ENCODE peak calls at places on chromosome 14, in six cellular contexts. B is CD8-positive, alpha-beta memory T cell; L is stomach; K is PC-9; T is right atrium auricular region; S is tibial nerve. Y is an unnamed sample.
A peak's percentile ranks its signal among the peaks of the same experiment; 100 is the strongest.

GRCh38 chr14:59870277-59871165 is at the start of gene RTN1:
- DNase-seq in B (no peak), L (peak; percentile 43), K (no peak), T (no peak), S (peak; percentile 35), Y (peak; percentile 73)

GRCh38 chr14:23351681-23352505 is 794 bp downstream of the SLC22A17 start:
- DNase-seq in B (no peak), L (no peak), K (no peak), T (no peak), S (no peak), Y (no peak)

GRCh38 chr14:88895116-88895515 is 70.7 kb downstream of the TTC8 start:
- DNase-seq in B (no peak), L (no peak), K (no peak), T (no peak), S (no peak), Y (no peak)

GRCh38 chr14:60691383-60692113 is 32.6 kb downstream of the SIX4 start:
- DNase-seq in B (no peak), L (no peak), K (no peak), T (no peak), S (no peak), Y (no peak)

GRCh38 chr14:24219521-24219920 is 3.7 kb upstream of the MDP1 start:
- DNase-seq in B (no peak), L (no peak), K (no peak), T (no peak), S (no peak), Y (no peak)

GRCh38 chr14:91387996-91388395 is 29.6 kb downstream of the CCDC88C start:
- DNase-seq in B (no peak), L (no peak), K (no peak), T (no peak), S (no peak), Y (no peak)

GRCh38 chr14:104800600-104801283 is at the start of gene ZBTB42:
- DNase-seq in B (peak; percentile 73), L (peak; percentile 95), K (peak; percentile 79), T (no peak), S (no peak), Y (no peak)

GRCh38 chr14:28161040-28161439 is 605.5 kb upstream of the FOXG1 start:
- DNase-seq in B (no peak), L (no peak), K (no peak), T (no peak), S (no peak), Y (no peak)

GRCh38 chr14:59275668-59276067 is 87.2 kb downstream of the DAAM1 start:
- DNase-seq in B (no peak), L (no peak), K (no peak), T (no peak), S (no peak), Y (no peak)

GRCh38 chr14:51305761-51306160 is 65.7 kb downstream of the TMX1 start:
- DNase-seq in B (no peak), L (no peak), K (no peak), T (no peak), S (no peak), Y (no peak)

GRCh38 chr14:46136456-46136855 is 515.1 kb downstream of the RPL10L start:
- DNase-seq in B (no peak), L (no peak), K (no peak), T (no peak), S (no peak), Y (no peak)

GRCh38 chr14:67622675-67623074 is 3.0 kb downstream of the ARG2 start:
- DNase-seq in B (no peak), L (no peak), K (no peak), T (no peak), S (no peak), Y (no peak)

GRCh38 chr14:89198544-89199329 is 218.3 kb downstream of the FOXN3 start:
- DNase-seq in B (no peak), L (peak; percentile 56), K (no peak), T (peak; percentile 66), S (no peak), Y (no peak)

GRCh38 chr14:99231850-99232401 is 40.1 kb downstream of the BCL11B start:
- DNase-seq in B (peak; percentile 43), L (no peak), K (no peak), T (no peak), S (no peak), Y (no peak)

GRCh38 chr14:99234366-99234765 is 37.6 kb downstream of the BCL11B start:
- DNase-seq in B (no peak), L (no peak), K (no peak), T (no peak), S (no peak), Y (no peak)

GRCh38 chr14:99233222-99234035 is 38.6 kb downstream of the BCL11B start:
- DNase-seq in B (no peak), L (no peak), K (no peak), T (no peak), S (no peak), Y (no peak)

GRCh38 chr14:99231181-99231849 is 40.7 kb downstream of the BCL11B start:
- DNase-seq in B (no peak), L (no peak), K (no peak), T (no peak), S (no peak), Y (no peak)

DNA sequence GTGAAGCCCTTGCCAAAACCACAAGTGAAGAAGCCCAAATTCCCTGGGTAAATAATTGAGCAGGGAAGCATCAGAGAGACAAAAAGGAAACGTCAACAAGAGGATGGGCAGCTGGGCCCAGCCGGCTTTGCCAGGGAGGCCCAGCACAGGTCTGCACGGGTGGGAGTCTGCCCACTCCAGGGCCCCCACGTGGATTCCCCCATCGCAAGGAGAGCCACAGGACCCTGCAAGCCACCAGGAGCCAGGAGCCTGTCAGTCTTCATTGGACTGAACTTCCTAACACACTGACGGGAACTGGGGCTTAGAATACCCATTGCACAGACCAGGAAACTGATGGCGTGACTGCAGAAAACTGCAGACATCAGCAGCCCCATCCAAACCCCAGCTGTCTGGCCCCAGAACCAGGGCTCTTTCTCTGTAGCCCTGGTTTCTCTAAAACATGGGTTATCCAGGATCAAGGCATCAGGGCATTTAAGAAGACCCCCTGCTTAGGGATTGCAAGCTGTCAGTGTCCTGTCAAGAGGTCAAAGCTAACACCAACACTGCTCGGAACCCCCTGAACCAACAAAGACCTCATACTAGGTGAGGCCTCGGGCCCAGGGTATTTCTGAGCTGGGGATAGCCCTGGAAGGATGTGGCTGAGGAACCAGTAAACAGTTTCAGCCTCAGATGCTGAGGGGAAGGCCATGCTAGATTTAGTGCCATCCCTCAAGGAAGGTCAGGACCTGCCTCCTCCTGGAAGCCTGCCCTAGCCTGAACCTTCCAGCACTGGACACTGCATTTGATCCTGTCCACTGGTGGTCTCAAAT is 39.4 kb downstream of the BCL11B start:
- DNase-seq in B (no peak), L (no peak), K (no peak), T (no peak), S (no peak), Y (no peak)
- H3K27ac ChIP-seq in B (peak overlapping the region; percentile 41), L (peak overlapping the region; percentile 39), K (no peak overlapping the region), T (no peak overlapping the region), S (no peak overlapping the region), Y (peak overlapping the region; percentile 58)

GRCh38 chr14:100679707-100680438 is 46.8 kb upstream of the DLK1 start:
- DNase-seq in B (no peak), L (no peak), K (no peak), T (no peak), S (peak; percentile 33), Y (no peak)

GRCh38 chr14:100676089-100676685 is 50.5 kb upstream of the DLK1 start:
- DNase-seq in B (no peak), L (peak; percentile 64), K (no peak), T (no peak), S (no peak), Y (no peak)

GRCh38 chr14:100677152-100677924 is 49.4 kb upstream of the DLK1 start:
- DNase-seq in B (no peak), L (no peak), K (no peak), T (peak; percentile 67), S (no peak), Y (no peak)

GRCh38 chr14:100679170-100679569 is 47.5 kb upstream of the DLK1 start:
- DNase-seq in B (no peak), L (no peak), K (no peak), T (no peak), S (no peak), Y (no peak)

GRCh38 chr14:100677925-100678765 is 48.5 kb upstream of the DLK1 start:
- DNase-seq in B (no peak), L (peak; percentile 58), K (no peak), T (no peak), S (peak; percentile 37), Y (no peak)
- H3K27ac ChIP-seq in B (peak overlapping the region; percentile 64), L (peak overlapping the region; percentile 82), K (no peak overlapping the region), T (no peak overlapping the region), S (peak overlapping the region; percentile 71), Y (no peak overlapping the region)

GRCh38 chr14:74953686-74954085 is 1.7 kb downstream of the PGF start:
- DNase-seq in B (no peak), L (no peak), K (no peak), T (no peak), S (no peak), Y (no peak)

GRCh38 chr14:74955229-74955999 is at the start of gene PGF:
- DNase-seq in B (peak; percentile 12), L (peak; percentile 74), K (peak; percentile 86), T (no peak), S (peak; percentile 54), Y (no peak)

GRCh38 chr14:74954947-74955228 is 509 bp downstream of the PGF start:
- DNase-seq in B (no peak), L (no peak), K (no peak), T (no peak), S (no peak), Y (no peak)

GRCh38 chr14:74952697-74953484 is 2.5 kb downstream of the PGF start:
- DNase-seq in B (no peak), L (no peak), K (no peak), T (no peak), S (no peak), Y (no peak)

DNA sequence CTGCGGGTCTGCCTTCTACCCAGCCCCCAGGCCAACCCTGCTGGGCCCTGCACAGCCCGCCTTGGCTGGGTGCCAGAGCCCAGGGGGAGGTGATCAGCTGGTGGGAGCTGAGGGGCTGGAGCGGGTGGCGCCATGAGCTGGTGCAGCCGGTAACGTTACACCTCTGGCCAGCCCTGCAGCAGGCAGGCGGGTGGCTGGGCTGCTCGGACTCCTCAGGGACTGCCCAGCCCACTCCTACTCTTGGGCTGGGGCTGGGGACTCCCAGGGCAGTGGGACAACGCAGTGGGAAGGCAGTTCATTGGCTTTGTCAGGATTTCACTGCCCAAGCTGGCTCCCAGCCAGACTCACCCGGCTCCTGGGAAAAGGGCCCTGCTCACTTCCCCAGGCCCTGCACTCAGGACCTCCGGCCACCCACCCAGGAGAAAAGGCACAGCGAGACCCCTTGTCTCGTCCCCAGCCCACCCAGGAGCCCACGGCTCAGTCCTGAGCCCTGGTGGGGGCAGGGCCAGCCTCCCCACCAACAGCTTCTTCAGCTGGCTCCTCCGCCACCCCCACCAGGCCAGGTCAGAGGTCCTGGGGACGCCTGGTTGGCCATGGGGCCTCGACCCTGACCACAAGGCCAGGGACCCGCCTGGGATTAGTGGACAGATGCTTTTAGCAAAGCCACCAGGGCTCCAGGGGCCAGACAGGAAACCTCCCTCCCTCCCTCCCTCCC is 1.0 kb downstream of the PGF start:
- DNase-seq in B (no peak), L (no peak), K (peak; percentile 48), T (no peak), S (no peak), Y (no peak)
- H3K27ac ChIP-seq in B (no peak overlapping the region), L (no peak overlapping the region), K (no peak overlapping the region), T (peak overlapping the region; percentile 16), S (peak overlapping the region; percentile 32), Y (no peak overlapping the region)

GRCh38 chr14:64789696-64790095 is 85.5 kb downstream of the PLEKHG3 start:
- DNase-seq in B (no peak), L (no peak), K (no peak), T (no peak), S (no peak), Y (no peak)
- H3K27ac ChIP-seq in B (no peak overlapping the region), L (no peak overlapping the region), K (no peak overlapping the region), T (no peak overlapping the region), S (no peak overlapping the region), Y (no peak overlapping the region)

Y was measured in caudate nucleus.